ENCODE peak calls at places on chromosomes 12 and 14, in seven cellular contexts. M is heart right ventricle, A is NB4, Z is stomach, L is IMR-90, I is Peyer's patch, W is fibroblast of mammary gland. P is an unnamed sample.

GRCh38 chr14:24806061-24806678 is 172.2 kb upstream of the GZMB start:
- DNase-seq in W (peak), L (peak), M (peak), Z (peak), I (peak), A (peak), P (peak)

GRCh38 chr14:64504897-64505771 is 564 bp downstream of the ZBTB1 start:
- DNase-seq in I (peak), M (peak), W (peak), Z (peak), L (peak), A (peak), P (peak)

GRCh38 chr14:103746706-103747105 is 31.1 kb downstream of the ZFYVE21 start:
- DNase-seq in I (peak), A (no peak), M (no peak), W (peak), Z (no peak), L (peak), P (peak)

GRCh38 chr14:81366259-81366658 is 33.9 kb downstream of the STON2 start:
- DNase-seq in W (peak), A (no peak), I (no peak), M (no peak), Z (peak), L (no peak), P (no peak)

GRCh38 chr14:94080606-94081385 is at the start of the genes DDX24 and IFI27L1:
- DNase-seq in Z (peak), M (peak), A (peak), L (peak), I (peak), W (peak), P (peak)

GRCh38 chr14:66696326-66696725 is 188.4 kb downstream of the GPHN start:
- DNase-seq in L (no peak), A (no peak), M (no peak), Z (no peak), I (no peak), W (no peak), P (no peak)

GRCh38 chr12:110501378-110501721 is 561 bp downstream of the VPS29 start:
- DNase-seq in I (no peak), W (peak), M (no peak), L (peak), Z (peak), A (no peak), P (peak)

GRCh38 chr12:104056419-104056972 is 6.5 kb upstream of the GLT8D2 start:
- DNase-seq in M (no peak), L (peak), W (no peak), A (no peak), I (no peak), Z (no peak), P (no peak)

GRCh38 chr12:57782243-57782607 is 362 bp upstream of the TSFM start:
- DNase-seq in W (no peak), A (no peak), I (no peak), L (no peak), Z (no peak), M (no peak), P (no peak)

GRCh38 chr12:101698782-101699347 is 1.4 kb downstream of the CHPT1 start:
- DNase-seq in A (peak), M (no peak), W (peak), Z (no peak), L (peak), I (peak), P (peak)

GRCh38 chr14:25042362-25043299 is 7.3 kb downstream of the STXBP6 start:
- DNase-seq in I (peak), M (peak), W (peak), Z (no peak), L (peak), A (peak), P (peak)

GRCh38 chr12:114355389-114356088 is 50.4 kb downstream of the TBX5 start:
- DNase-seq in M (peak), A (peak), L (no peak), I (no peak), Z (no peak), W (no peak), P (no peak)

GRCh38 chr12:48988030-48988649 is 10.0 kb downstream of the WNT1 start:
- DNase-seq in A (peak), W (peak), M (no peak), I (peak), L (peak), Z (peak), P (peak)

GRCh38 chr12:75623631-75624118 is 112.3 kb upstream of the KRR1 start:
- DNase-seq in I (no peak), M (no peak), Z (no peak), W (peak), L (peak), A (peak), P (peak)

GRCh38 chr12:75120202-75120774 is 89.4 kb downstream of the KCNC2 start:
- DNase-seq in L (no peak), Z (no peak), W (no peak), A (no peak), M (no peak), I (no peak), P (no peak)

GRCh38 chr14:61064210-61064609 is 83.2 kb downstream of the SLC38A6 start:
- DNase-seq in W (no peak), M (no peak), L (no peak), A (peak), Z (no peak), I (no peak), P (no peak)

GRCh38 chr14:50697659-50698290 is 29.7 kb upstream of the SAV1 start:
- DNase-seq in A (no peak), L (peak), Z (no peak), I (no peak), W (peak), M (no peak), P (peak)

GRCh38 chr14:91062600-91062999 is 2.2 kb upstream of the RPS6KA5 start:
- DNase-seq in M (no peak), Z (no peak), I (no peak), A (no peak), L (no peak), W (no peak), P (no peak)

GRCh38 chr12:126627596-126627995 is 1562.4 kb downstream of the AACS start:
- DNase-seq in A (peak), W (no peak), Z (no peak), L (no peak), I (no peak), M (no peak), P (no peak)

GRCh38 chr14:32109676-32110075 is 32.6 kb downstream of the ARHGAP5 start:
- DNase-seq in Z (no peak), W (peak), L (peak), I (no peak), M (no peak), A (no peak), P (peak)

GRCh38 chr14:93536945-93537344 is 106.2 kb downstream of the UNC79 start:
- DNase-seq in A (peak), W (peak), Z (no peak), I (no peak), L (no peak), M (no peak), P (no peak)

GRCh38 chr12:111056618-111057521 is 136.5 kb upstream of the MYL2 start:
- DNase-seq in L (no peak), A (peak), W (no peak), I (peak), Z (no peak), M (no peak), P (no peak)

GRCh38 chr14:99272669-99273024 is 650 bp upstream of the BCL11B start:
- DNase-seq in A (no peak), W (no peak), I (no peak), L (no peak), Z (no peak), M (no peak), P (peak)

GRCh38 chr14:78764240-78764639 is 594.1 kb downstream of the NRXN3 start:
- DNase-seq in A (no peak), W (peak), M (no peak), L (peak), I (no peak), Z (no peak), P (no peak)

GRCh38 chr12:98745578-98746391 is 100.7 kb downstream of the APAF1 start:
- DNase-seq in I (no peak), L (peak), Z (no peak), M (no peak), A (no peak), W (no peak), P (peak)

GRCh38 chr14:99215277-99215676 is 56.7 kb downstream of the BCL11B start:
- DNase-seq in W (peak), I (no peak), Z (no peak), A (no peak), L (no peak), M (no peak), P (peak)

GRCh38 chr12:15787801-15788200 is 1.4 kb downstream of the EPS8 start:
- DNase-seq in M (no peak), I (no peak), A (no peak), L (no peak), W (no peak), Z (no peak), P (no peak)

GRCh38 chr14:103101964-103102688 is 7.6 kb downstream of the EXOC3L4 start:
- DNase-seq in W (no peak), A (no peak), I (no peak), M (no peak), L (no peak), Z (no peak), P (peak)

GRCh38 chr12:113276306-113276705 is 55.0 kb downstream of the TPCN1 start:
- DNase-seq in I (no peak), L (peak), Z (no peak), M (no peak), W (no peak), A (peak), P (no peak)

GRCh38 chr14:102917469-102918211 is 4.8 kb upstream of the AMN start:
- DNase-seq in Z (peak), M (peak), A (peak), L (peak), W (peak), I (peak), P (no peak)

GRCh38 chr12:12890815-12891645 is at the start of gene GPRC5A:
- DNase-seq in I (peak), L (peak), M (peak), Z (peak), A (peak), W (peak), P (peak)
- TF ChIP-seq CTCF in I (peak), L (peak), M (no peak), Z (peak), A (peak), W (peak), P (peak)

DNA sequence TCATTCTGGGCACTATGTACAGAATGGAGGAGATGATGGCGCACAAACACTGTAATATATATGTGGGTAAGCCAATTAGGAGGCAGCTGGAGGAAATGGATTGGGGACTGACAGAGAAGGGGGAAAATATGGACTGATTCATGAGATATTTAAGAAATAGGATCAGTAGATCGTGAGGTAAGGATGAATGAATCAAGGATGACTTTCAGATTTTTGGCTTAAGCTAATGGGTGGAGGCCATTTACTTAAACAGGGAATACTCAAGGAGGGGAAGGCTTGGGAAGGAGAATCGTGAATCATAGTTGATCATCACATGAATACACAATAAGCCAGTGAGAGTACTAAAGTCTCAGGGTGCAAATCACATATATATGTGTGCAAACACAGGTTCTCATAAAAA is 11.2 kb upstream of the GNPNAT1 start:
- DNase-seq in A (no peak), L (peak), I (no peak), M (no peak), Z (no peak), W (peak), P (peak)
- H3K4me3 ChIP-seq in A (no peak), L (no peak), I (no peak), M (no peak), Z (no peak), W (no peak), P (no peak)

GRCh38 chr12:116426391-116427136 is 132.6 kb upstream of the MAP1LC3B2 start:
- DNase-seq in W (peak), I (peak), L (peak), M (peak), A (no peak), Z (no peak), P (peak)
- TF ChIP-seq CTCF in W (peak), I (no peak), L (peak), M (peak), A (no peak), Z (no peak), P (peak)

DNA sequence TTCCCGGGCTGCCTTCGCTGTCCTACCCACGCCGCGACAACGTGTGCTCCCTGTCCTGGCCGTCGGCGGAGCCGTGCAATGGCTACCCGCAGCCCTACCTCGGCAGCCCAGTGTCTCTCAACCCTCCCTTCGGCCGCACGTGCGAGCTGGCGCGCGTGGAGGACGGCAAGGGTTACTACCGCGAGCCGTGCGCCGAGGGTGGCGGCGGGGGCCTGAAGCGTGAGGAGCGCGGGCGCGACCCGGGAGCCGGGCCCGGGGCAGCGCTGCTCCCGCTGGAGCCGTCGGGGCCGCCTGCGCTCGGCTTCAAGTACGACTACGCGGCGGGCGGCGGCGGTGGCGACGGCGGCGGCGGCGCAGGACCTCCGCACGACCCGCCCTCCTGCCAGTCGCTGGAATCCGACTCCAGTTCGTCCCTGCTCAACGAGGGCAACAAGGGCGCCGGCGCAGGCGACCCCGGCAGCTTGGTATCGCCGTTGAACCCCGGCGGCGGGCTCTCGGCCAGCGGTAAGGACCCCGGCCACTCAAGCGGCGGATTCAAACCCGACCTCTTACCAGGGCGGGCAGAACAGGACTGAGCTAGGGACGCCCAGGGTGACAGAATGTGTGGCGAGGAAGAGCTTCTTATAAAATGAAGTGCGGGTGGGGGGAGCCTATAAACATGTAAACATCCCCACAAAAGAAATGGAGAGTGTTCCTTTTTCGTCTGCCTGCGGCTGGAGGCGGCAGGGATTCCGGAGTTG is 503 bp downstream of the HOXC12 start:
- DNase-seq in W (no peak), I (no peak), M (no peak), A (no peak), Z (no peak), L (no peak), P (no peak)
- H3K4me3 ChIP-seq in W (no peak), I (no peak), M (no peak), A (no peak), Z (peak), L (no peak), P (no peak)

GRCh38 chr12:47904647-47905312 is at the start of gene VDR:
- DNase-seq in L (peak), Z (peak), I (peak), A (peak), M (peak), W (peak), P (peak)
- TF ChIP-seq CTCF in L (peak), Z (peak), I (no peak), A (peak), M (peak), W (peak), P (peak)

DNA sequence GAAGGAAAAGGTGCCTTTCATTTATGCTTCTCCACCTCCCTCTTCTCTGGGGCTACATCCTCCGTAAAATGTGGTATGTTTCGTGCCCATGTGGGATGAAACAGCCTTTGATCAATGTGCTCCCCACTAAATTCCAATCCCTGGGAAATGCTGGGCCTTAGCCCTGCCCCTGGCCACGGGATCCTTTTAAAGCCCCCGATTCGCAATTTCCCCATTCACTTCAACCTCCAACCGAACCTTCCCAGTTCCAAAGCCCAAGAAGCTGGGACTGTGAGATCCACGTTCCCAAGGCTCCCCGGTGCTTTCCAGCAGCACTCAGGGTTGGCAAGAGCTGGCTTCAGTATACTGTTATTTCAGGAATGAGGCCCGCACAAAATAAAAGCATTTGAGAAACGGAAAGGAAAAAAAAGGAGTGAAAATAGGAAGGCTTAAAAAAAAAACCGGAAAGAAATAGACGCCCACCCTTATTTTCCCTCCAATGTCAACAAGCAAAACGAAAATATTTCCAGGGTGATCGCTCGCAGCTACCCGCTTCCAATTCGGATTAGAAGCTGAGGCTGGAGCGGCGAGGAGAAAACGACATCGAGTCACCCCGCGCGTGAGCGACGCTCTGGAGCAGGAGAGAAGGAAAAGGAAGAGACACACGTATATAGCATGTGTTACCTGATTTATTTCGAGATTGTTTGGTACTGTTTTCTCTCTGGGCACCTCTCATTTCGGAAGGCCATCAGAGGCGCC is 1.2 kb upstream of the FOXG1 start:
- DNase-seq in A (no peak), I (no peak), M (no peak), W (no peak), Z (no peak), L (no peak), P (no peak)
- H3K4me3 ChIP-seq in A (no peak), I (no peak), M (peak), W (no peak), Z (peak), L (no peak), P (peak)

DNA sequence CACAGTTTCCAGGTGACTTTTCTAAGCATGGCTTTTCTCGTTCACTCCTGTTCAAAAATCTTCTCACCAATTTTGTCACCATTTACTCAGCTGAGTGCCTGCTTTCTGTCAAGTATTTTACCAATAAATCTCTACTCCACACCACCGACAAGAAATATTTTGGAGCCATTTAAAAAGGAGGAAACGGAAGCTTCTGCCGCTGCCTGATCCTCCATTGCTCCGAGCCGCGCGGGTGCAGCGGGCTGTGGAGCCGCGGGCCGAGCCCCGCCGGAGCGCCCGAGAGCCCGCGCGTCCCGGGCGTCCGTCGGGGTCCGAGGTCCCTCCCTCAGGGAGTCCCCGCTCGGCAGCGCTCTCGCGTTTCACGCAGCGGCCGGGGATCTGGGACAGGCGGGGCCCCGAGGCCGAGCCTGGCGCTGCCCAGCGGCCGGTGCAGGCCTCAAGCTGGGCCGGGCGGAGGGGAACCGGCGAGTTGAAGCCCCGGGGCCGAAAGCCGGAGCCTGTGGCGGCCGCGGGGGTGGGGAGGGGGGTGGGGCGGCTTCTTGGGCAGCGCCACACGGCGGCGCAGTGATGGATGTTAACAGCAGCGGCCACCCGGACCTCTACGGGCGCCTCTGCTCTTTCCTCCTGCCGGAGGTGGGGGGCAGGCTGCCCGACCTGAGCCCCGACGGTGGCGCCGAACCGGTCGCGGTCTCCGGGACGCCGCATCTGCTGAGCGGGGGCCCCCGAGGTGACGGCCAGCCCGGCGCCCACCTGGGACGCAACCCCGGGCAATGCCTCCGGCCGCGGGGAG is 1.1 kb upstream of the HEBP1 start:
- DNase-seq in M (peak), L (peak), I (peak), Z (peak), W (peak), A (peak), P (peak)
- TF ChIP-seq CTCF in M (peak), L (peak), I (peak), Z (no peak), W (no peak), A (no peak), P (no peak)

DNA sequence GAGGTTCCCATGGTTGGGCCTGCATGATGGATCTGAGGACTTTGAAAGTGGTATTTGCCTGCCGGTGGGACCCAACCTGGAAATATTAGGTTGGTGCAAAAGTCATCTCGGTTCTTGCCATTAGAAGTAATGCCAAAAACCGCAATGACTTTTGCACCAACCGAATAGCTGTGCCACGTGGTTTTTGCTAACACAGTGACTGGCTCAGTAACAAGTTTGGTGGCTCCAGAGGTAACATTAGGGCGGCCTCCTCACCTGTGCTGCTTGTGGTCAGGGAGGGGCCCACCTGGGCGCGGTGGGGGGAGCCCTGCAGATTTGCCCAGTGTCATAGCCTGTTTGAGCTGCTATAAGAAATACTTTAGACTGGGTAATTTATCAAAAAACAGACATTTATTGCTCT is 1.8 kb downstream of the BDKRB2 start:
- DNase-seq in A (peak), I (no peak), L (no peak), W (no peak), Z (no peak), M (no peak), P (no peak)
- H3K4me3 ChIP-seq in A (no peak), I (no peak), L (peak), W (peak), Z (peak), M (no peak), P (peak)